ENCODE peak calls at places on chromosomes 7 and 10, in seven cellular contexts. Q is prostate gland, I is uterus, U is heart left ventricle, B is H54, W is breast epithelium, L is HepG2. O is an unnamed sample.

GRCh38 chr7:18345641-18346234 is 149.8 kb upstream of the HDAC9 start:
- DNase-seq in Q (peak; percentile 11), I (peak; percentile 37), U (no peak), B (no peak), W (no peak), L (peak; percentile 35), O (peak; percentile 52)

GRCh38 chr10:113297226-113297625 is 255.6 kb upstream of the HABP2 start:
- DNase-seq in Q (no peak), I (no peak), U (no peak), B (peak; percentile 29), W (no peak), L (no peak), O (no peak)

GRCh38 chr7:81002471-81002870 is 83.6 kb upstream of the SEMA3C start:
- DNase-seq in Q (no peak), I (no peak), U (no peak), B (no peak), W (no peak), L (no peak), O (no peak)

GRCh38 chr10:63161592-63161991 is 28.5 kb downstream of the NRBF2 start:
- DNase-seq in Q (no peak), I (no peak), U (no peak), B (no peak), W (no peak), L (no peak), O (no peak)

GRCh38 chr10:132301371-132302330 is 6.1 kb downstream of the STK32C start:
- DNase-seq in Q (no peak), I (no peak), U (no peak), B (no peak), W (peak; percentile 40), L (no peak), O (no peak)

GRCh38 chr10:70115948-70116682 is 16.5 kb downstream of the AIFM2 start:
- DNase-seq in Q (peak; percentile 43), I (peak; percentile 60), U (peak; percentile 29), B (peak; percentile 65), W (no peak), L (peak; percentile 59), O (peak; percentile 44)

GRCh38 chr7:2757904-2758672 is 70.1 kb downstream of the AMZ1 start:
- DNase-seq in Q (peak; percentile 43), I (peak; percentile 78), U (peak; percentile 44), B (peak; percentile 82), W (no peak), L (peak; percentile 90), O (peak; percentile 97)

GRCh38 chr10:14648042-14648765 is 126.5 kb downstream of the FAM107B start:
- DNase-seq in Q (peak; percentile 25), I (peak; percentile 90), U (peak; percentile 80), B (no peak), W (no peak), L (no peak), O (no peak)

GRCh38 chr7:39580150-39580874 is 14.1 kb downstream of the YAE1 start:
- DNase-seq in Q (peak; percentile 83), I (peak; percentile 84), U (peak; percentile 77), B (peak; percentile 70), W (peak; percentile 64), L (peak; percentile 88), O (peak; percentile 89)

GRCh38 chr7:3559178-3559765 is 258.2 kb downstream of the SDK1 start:
- DNase-seq in Q (peak; percentile 22), I (no peak), U (peak; percentile 8), B (peak; percentile 68), W (no peak), L (no peak), O (no peak)

GRCh38 chr7:101294039-101294831 is 27.4 kb downstream of the IFT22 start:
- DNase-seq in Q (no peak), I (no peak), U (no peak), B (no peak), W (no peak), L (no peak), O (no peak)

GRCh38 chr10:28149760-28150159 is 150.9 kb upstream of the ODAD2 start:
- DNase-seq in Q (no peak), I (no peak), U (no peak), B (no peak), W (no peak), L (no peak), O (no peak)

GRCh38 chr7:27409776-27410175 is 167.2 kb downstream of the EVX1 start:
- DNase-seq in Q (no peak), I (no peak), U (no peak), B (no peak), W (no peak), L (no peak), O (no peak)

GRCh38 chr7:115023219-115023618 is 101.3 kb downstream of the MDFIC start:
- DNase-seq in Q (no peak), I (no peak), U (no peak), B (no peak), W (no peak), L (no peak), O (no peak)

DNA sequence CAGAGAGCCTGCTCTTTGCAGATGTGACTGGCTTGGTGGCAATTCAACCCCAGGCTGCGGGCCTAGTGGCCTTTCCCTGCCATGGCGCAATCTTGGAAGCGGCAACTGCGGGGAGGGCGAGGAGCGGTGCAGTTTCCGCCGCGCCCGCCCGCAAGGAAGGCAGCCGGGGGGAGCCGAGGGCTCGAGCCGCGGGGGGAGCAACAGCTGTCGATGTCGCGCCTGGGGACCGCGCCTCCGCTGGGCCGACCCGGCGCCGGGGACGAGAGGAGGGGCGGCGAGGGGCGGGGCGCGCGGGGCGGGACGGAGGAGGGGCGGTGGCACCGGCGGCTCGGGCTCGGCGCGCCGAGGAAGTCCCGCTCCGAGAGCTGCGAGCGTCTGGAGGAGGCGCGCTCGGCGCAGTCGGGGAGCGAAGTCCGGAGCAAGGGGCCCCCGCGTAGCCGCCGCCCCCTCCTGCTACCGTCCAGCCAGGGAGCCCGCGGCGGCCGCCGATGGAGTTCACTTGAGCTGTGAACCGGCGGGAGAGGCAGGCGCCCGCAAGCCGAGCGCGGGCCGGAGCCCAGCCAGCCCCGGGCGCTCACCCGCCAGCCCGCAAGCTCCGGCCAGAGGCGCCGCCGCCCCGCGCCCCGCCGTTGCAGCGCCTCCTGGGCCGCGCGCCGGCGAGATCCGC is 438.1 kb upstream of the GALNT17 start:
- DNase-seq in Q (peak; percentile 74), I (peak; percentile 27), U (peak; percentile 81), B (peak; percentile 49), W (peak; percentile 70), L (no peak), O (no peak)
- TF ChIP-seq POLR2A in Q (peak; percentile 89), I (no peak), U (peak; percentile 62), B (peak; percentile 86), W (no peak), L (no peak), O (no peak)

DNA sequence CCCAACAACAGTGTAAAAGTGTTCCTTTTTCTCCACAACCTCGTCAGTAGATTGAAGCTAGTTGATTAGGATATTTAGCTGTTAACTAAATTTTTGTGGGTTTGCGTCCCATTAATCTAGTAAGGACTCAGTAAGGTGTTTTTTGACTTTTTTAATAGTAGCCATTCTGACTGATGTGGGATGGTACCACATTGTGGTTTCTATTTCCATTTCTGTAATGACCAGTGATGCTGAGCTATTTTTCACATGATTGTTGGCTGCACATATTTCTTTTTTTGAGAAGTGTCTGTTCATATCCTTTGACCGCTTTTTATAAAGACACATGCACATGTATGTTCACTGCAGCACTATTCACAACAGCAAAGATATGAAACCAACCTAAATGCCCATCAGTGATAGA is 5.6 kb upstream of the LRRN3 start:
- DNase-seq in Q (no peak), I (no peak), U (no peak), B (no peak), W (no peak), L (no peak), O (no peak)
- TF ChIP-seq POLR2A in Q (no peak), I (no peak), U (no peak), B (no peak), W (no peak), L (no peak), O (no peak)

GRCh38 chr10:3786295-3786981 is 1.4 kb upstream of the KLF6 start:
- DNase-seq in Q (no peak), I (no peak), U (peak; percentile 61), B (no peak), W (no peak), L (peak; percentile 85), O (peak; percentile 51)
- TF ChIP-seq POLR2A in Q (no peak), I (no peak), U (no peak), B (peak; percentile 30), W (no peak), L (peak; percentile 94), O (no peak)

GRCh38 chr7:134649231-134649775 is 2.6 kb downstream of the BPGM start:
- DNase-seq in Q (no peak), I (no peak), U (no peak), B (no peak), W (no peak), L (no peak), O (no peak)

GRCh38 chr7:134645478-134645877 is 1.2 kb upstream of the BPGM start:
- DNase-seq in Q (no peak), I (no peak), U (no peak), B (no peak), W (no peak), L (no peak), O (no peak)

GRCh38 chr7:134645935-134646334 is 718 bp upstream of the BPGM start:
- DNase-seq in Q (no peak), I (no peak), U (no peak), B (no peak), W (no peak), L (no peak), O (peak; percentile 69)

GRCh38 chr7:134648456-134648855 is 1.8 kb downstream of the BPGM start:
- DNase-seq in Q (no peak), I (no peak), U (no peak), B (no peak), W (no peak), L (no peak), O (no peak)

DNA sequence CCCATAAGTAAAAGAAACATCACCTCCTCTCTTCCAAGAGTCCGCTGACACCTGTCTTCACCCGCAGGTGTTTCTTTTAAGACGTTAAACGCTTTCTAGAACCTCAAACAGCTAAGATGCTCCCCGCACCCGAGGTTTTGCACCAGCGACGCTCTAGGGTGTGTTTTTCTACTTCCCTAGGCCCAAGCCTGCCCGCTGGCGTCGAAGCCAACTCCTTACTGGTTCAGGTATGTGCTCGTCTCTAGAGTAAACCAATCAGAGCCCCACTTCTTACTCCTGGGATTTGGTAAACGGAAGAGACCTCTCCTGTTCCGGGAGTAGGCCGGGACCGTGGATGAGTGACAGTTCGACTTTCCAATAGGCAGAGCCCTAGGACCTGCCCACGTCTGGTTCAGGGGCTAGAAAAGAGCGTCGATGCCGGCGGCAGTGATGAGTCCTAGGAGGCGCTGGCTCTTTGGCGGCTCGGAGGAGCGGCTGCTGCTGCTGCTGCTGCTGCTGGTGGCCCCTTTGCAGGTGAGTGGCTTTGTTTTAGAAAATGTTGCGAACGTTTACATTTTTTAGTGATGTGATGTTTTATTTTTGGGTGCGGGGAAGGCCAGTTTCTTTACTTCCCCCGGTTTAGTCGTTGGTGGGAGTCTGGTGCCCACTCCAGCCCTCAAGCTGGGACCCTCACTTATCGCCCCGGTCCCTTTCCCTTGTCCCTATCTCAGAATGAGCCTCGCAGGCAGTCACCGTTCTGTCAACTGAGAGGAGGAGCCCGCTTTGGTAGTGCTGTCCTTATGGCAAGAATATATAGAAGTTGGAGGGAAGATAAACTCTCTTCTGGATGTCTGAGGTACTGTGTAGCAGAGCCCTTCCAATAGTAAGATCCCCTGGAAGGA is at the start of gene BPGM:
- DNase-seq in Q (peak; percentile 99), I (peak; percentile 99), U (peak; percentile 98), B (peak; percentile 84), W (peak; percentile 93), L (peak; percentile 99), O (peak; percentile 100)
- TF ChIP-seq POLR2A in Q (peak; percentile 99), I (peak; percentile 99), U (peak; percentile 99), B (peak; percentile 88), W (peak; percentile 80), L (peak; percentile 94), O (peak; percentile 99)

O was measured in erythroblast.